ENCODE peak calls at places on chromosome 15, in five cellular contexts. C is A549, L is GM12878, G is endothelial cell of umbilical vein, R is HepG2. H is an unnamed sample.
A peak's percentile ranks its signal among the peaks of the same experiment; 100 is the strongest.

GRCh38 chr15:38059665-38060064 is 125.2 kb downstream of the TMCO5A start:
- DNase-seq in C (no peak), L (no peak), G (no peak), R (no peak), H (no peak)

GRCh38 chr15:23415321-23415865 is 31.6 kb downstream of the GOLGA6L2 start:
- DNase-seq in C (no peak), L (no peak), G (no peak), R (no peak), H (no peak)

GRCh38 chr15:60391722-60392340 is 6.0 kb downstream of the ANXA2 start:
- DNase-seq in C (no peak), L (no peak), G (no peak), R (no peak), H (no peak)

GRCh38 chr15:81330351-81331085 is 6.6 kb upstream of the STARD5 start:
- DNase-seq in C (no peak), L (no peak), G (no peak), R (no peak), H (no peak)

GRCh38 chr15:57387011-57387410 is 10.7 kb downstream of the CGNL1 start:
- DNase-seq in C (no peak), L (no peak), G (no peak), R (no peak), H (no peak)

GRCh38 chr15:26235148-26235769 is 372.1 kb upstream of the ATP10A start:
- DNase-seq in C (no peak), L (no peak), G (no peak), R (no peak), H (no peak)

GRCh38 chr15:57377478-57377847 is 1.2 kb downstream of the CGNL1 start:
- DNase-seq in C (peak; percentile 47), L (no peak), G (peak; percentile 41), R (no peak), H (no peak)

GRCh38 chr15:64574220-64574994 is 114.0 kb downstream of the ZNF609 start:
- DNase-seq in C (no peak), L (no peak), G (no peak), R (no peak), H (no peak)

GRCh38 chr15:68347392-68347791 is 69.8 kb downstream of the FEM1B start:
- DNase-seq in C (no peak), L (no peak), G (peak; percentile 75), R (no peak), H (no peak)

GRCh38 chr15:67096536-67097294 is 31.3 kb downstream of the SMAD3 start:
- DNase-seq in C (no peak), L (no peak), G (no peak), R (no peak), H (peak; percentile 51)

GRCh38 chr15:90895571-90896117 is 7.5 kb upstream of the MAN2A2 start:
- DNase-seq in C (peak; percentile 43), L (no peak), G (no peak), R (no peak), H (peak; percentile 42)

GRCh38 chr15:51365417-51365816 is 24.0 kb downstream of the GLDN start:
- DNase-seq in C (no peak), L (no peak), G (no peak), R (no peak), H (no peak)

GRCh38 chr15:81087694-81088093 is 46.4 kb upstream of the CFAP161 start:
- DNase-seq in C (no peak), L (no peak), G (no peak), R (no peak), H (no peak)

GRCh38 chr15:57696146-57696545 is 10.4 kb upstream of the POLR2M start:
- DNase-seq in C (no peak), L (no peak), G (peak; percentile 92), R (no peak), H (no peak)

GRCh38 chr15:93495799-93496637 is 407.0 kb upstream of the RGMA start:
- DNase-seq in C (no peak), L (no peak), G (no peak), R (no peak), H (no peak)

GRCh38 chr15:84818221-84819131 is 1.3 kb downstream of the ALPK3 start:
- DNase-seq in C (peak; percentile 43), L (no peak), G (peak; percentile 91), R (peak; percentile 74), H (no peak)

GRCh38 chr15:69812881-69813280 is 284.8 kb downstream of the TLE3 start:
- DNase-seq in C (no peak), L (no peak), G (no peak), R (no peak), H (no peak)

GRCh38 chr15:91032919-91033803 is 10.8 kb upstream of the VPS33B start:
- DNase-seq in C (peak; percentile 73), L (no peak), G (peak; percentile 29), R (peak; percentile 75), H (peak; percentile 63)

GRCh38 chr15:32878849-32879795 is 161.3 kb downstream of the GREM1 start:
- DNase-seq in C (no peak), L (no peak), G (no peak), R (no peak), H (no peak)

GRCh38 chr15:58440181-58440910 is 8.6 kb downstream of the LIPC start:
- DNase-seq in C (peak; percentile 92), L (no peak), G (peak; percentile 90), R (peak; percentile 71), H (no peak)

GRCh38 chr15:50218291-50218690 is 36.3 kb downstream of the SLC27A2 start:
- DNase-seq in C (no peak), L (no peak), G (no peak), R (no peak), H (no peak)

GRCh38 chr15:50218691-50219090 is 36.7 kb downstream of the SLC27A2 start:
- DNase-seq in C (no peak), L (no peak), G (peak; percentile 50), R (no peak), H (no peak)

GRCh38 chr15:50222181-50222580 is 40.2 kb downstream of the SLC27A2 start:
- DNase-seq in C (no peak), L (no peak), G (no peak), R (no peak), H (no peak)

GRCh38 chr15:50224606-50225005 is 40.9 kb downstream of the HDC start:
- DNase-seq in C (no peak), L (no peak), G (no peak), R (no peak), H (peak; percentile 34)

DNA sequence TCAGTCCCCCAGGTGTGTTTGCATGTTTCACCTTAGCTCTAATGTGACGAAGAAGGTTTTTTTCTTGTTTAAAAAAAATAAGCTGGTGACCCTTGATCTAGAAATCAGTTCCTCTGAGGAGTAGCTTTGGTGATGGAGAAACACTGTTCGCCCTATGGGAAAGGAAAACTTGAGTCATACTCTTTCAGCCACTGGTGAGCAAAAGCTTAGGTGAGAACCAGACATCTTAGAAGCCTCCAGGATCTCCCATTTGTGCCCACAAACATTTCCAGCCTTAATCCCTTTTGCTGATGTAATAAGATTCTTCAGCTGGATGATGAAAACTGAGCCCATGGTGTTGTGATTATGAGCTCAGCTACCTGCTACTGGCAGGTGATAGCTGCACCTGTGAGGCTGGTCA is 37.8 kb downstream of the SLC27A2 start:
- DNase-seq in C (no peak), L (no peak), G (no peak), R (no peak), H (no peak)
- TF ChIP-seq MYC in C (no peak), L (no peak), G (no peak), R (no peak), H (no peak)

GRCh38 chr15:99202176-99202552 is 47.2 kb downstream of the TTC23 start:
- DNase-seq in C (no peak), L (no peak), G (no peak), R (no peak), H (no peak)

GRCh38 chr15:99201410-99202175 is 47.8 kb downstream of the TTC23 start:
- DNase-seq in C (no peak), L (no peak), G (no peak), R (no peak), H (no peak)

DNA sequence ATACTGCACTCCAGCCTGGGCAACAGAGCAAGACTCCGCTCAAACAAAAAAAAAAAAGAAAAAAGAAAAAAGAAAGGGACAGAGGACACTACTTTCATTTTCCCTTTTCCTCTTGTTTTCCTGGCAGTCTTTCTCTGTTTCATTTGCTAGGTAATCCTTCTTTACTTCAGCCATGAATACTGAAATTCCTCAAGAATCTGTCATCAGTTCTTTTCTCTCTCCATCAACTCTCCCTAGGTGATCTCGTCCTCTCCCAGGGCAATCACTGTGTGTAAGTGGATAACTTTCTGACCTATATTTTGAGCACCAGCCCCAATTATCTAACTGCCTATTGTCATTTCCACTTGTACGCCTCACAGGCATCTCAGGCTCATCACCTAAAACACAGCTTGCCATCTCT is 51.5 kb downstream of the TTC23 start:
- DNase-seq in C (no peak), L (no peak), G (no peak), R (no peak), H (no peak)
- TF ChIP-seq CTCF in C (no peak), L (no peak), G (no peak), R (no peak), H (no peak)

GRCh38 chr15:96344706-96345559 is 14.4 kb downstream of the NR2F2 start:
- DNase-seq in C (no peak), L (no peak), G (peak; percentile 63), R (no peak), H (no peak)
- H3K4me3 ChIP-seq in C (no peak overlapping the region), L (no peak overlapping the region), G (peak overlapping the region; percentile 74), R (no peak overlapping the region), H (no peak overlapping the region)

GRCh38 chr15:78915341-78916087 is 29.3 kb downstream of the CTSH start:
- DNase-seq in C (no peak), L (no peak), G (no peak), R (no peak), H (peak; percentile 95)
- TF ChIP-seq MYC in C (no peak), L (no peak), G (no peak), R (no peak), H (peak; percentile 73)

GRCh38 chr15:87483468-87483867 is 773.1 kb downstream of the NTRK3 start:
- DNase-seq in C (no peak), L (no peak), G (no peak), R (no peak), H (no peak)

GRCh38 chr15:87477056-87477455 is 779.5 kb downstream of the NTRK3 start:
- DNase-seq in C (no peak), L (no peak), G (no peak), R (no peak), H (no peak)

GRCh38 chr15:87478688-87479072 is 777.9 kb downstream of the NTRK3 start:
- DNase-seq in C (no peak), L (no peak), G (no peak), R (no peak), H (no peak)

GRCh38 chr15:87477759-87478687 is 778.5 kb downstream of the NTRK3 start:
- DNase-seq in C (peak; percentile 66), L (no peak), G (no peak), R (no peak), H (peak; percentile 18)
- TF ChIP-seq CTCF in C (no peak), L (no peak), G (no peak), R (no peak), H (no peak)

DNA sequence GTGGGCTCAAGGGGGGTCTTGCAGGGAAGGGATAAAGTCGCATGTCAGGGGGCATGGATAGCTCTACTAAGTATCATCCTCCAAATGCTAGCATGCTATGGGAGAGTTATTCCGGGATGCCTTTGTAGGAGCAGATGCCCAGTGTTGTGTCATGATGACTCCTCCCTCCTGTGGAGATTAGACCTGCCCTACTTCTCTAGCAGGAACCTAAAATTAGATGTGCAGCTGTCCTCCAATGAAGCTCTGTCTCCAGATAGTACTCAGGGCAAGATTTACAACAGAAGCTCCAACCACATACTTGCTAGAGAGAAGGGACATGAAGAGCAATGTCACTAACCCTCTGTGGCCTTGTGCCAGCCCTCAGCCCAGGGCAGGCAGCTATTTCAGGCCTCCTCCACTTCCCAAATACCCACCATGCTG is 82.5 kb downstream of the AGBL1 start:
- DNase-seq in C (no peak), L (no peak), G (no peak), R (no peak), H (no peak)
- H3K4me3 ChIP-seq in C (no peak overlapping the region), L (no peak overlapping the region), G (no peak overlapping the region), R (no peak overlapping the region), H (no peak overlapping the region)

H was measured in NB4.